ENCODE peak calls at places on chromosomes 13 and 19, in four cellular contexts. One of them, this sample, is unnamed.

GRCh38 chr19:6222884-6223283 is 56.9 kb downstream of the MLLT1 start:
- DNase-seq in activated B cell treated with CpG ODN at 0.5 μM for 24 hours: no peak
- DNase-seq in RWPE2: no peak
- DNase-seq in astrocyte: no peak
- DNase-seq in this sample: no peak

GRCh38 chr19:4980838-4981680 is 12.1 kb downstream of the KDM4B start:
- DNase-seq in activated B cell treated with CpG ODN at 0.5 μM for 24 hours: peak
- DNase-seq in RWPE2: no peak
- DNase-seq in astrocyte: no peak
- DNase-seq in this sample: no peak

GRCh38 chr19:35977446-35978222 is 17.4 kb upstream of the SDHAF1 start:
- DNase-seq in activated B cell treated with CpG ODN at 0.5 μM for 24 hours: no peak
- DNase-seq in RWPE2: no peak
- DNase-seq in astrocyte: no peak
- DNase-seq in this sample: no peak

GRCh38 chr19:34337747-34338146 is 27.2 kb upstream of the GPI start:
- DNase-seq in activated B cell treated with CpG ODN at 0.5 μM for 24 hours: no peak
- DNase-seq in RWPE2: no peak
- DNase-seq in astrocyte: no peak
- DNase-seq in this sample: no peak

GRCh38 chr13:114107686-114108081 is 24.7 kb downstream of the RASA3 start:
- DNase-seq in activated B cell treated with CpG ODN at 0.5 μM for 24 hours: no peak
- DNase-seq in RWPE2: no peak
- DNase-seq in astrocyte: peak
- DNase-seq in this sample: no peak

GRCh38 chr13:80249906-80250513 is 90.9 kb downstream of the SPRY2 start:
- DNase-seq in activated B cell treated with CpG ODN at 0.5 μM for 24 hours: no peak
- DNase-seq in RWPE2: no peak
- DNase-seq in astrocyte: no peak
- DNase-seq in this sample: no peak

GRCh38 chr19:50645107-50645506 is 4.1 kb upstream of the C19orf81 start:
- DNase-seq in activated B cell treated with CpG ODN at 0.5 μM for 24 hours: no peak
- DNase-seq in RWPE2: no peak
- DNase-seq in astrocyte: no peak
- DNase-seq in this sample: no peak

GRCh38 chr19:38203197-38203596 is 20.8 kb downstream of the DPF1 start:
- DNase-seq in activated B cell treated with CpG ODN at 0.5 μM for 24 hours: no peak
- DNase-seq in RWPE2: no peak
- DNase-seq in astrocyte: no peak
- DNase-seq in this sample: no peak

GRCh38 chr19:15453091-15453498 is 3.3 kb upstream of the WIZ start:
- DNase-seq in activated B cell treated with CpG ODN at 0.5 μM for 24 hours: no peak
- DNase-seq in RWPE2: no peak
- DNase-seq in astrocyte: no peak
- DNase-seq in this sample: no peak

GRCh38 chr13:43387880-43388279 is 364.5 kb downstream of the DNAJC15 start:
- DNase-seq in activated B cell treated with CpG ODN at 0.5 μM for 24 hours: no peak
- DNase-seq in RWPE2: no peak
- DNase-seq in astrocyte: no peak
- DNase-seq in this sample: no peak

GRCh38 chr19:2428027-2428690 is 773 bp upstream of the TIMM13 start:
- DNase-seq in activated B cell treated with CpG ODN at 0.5 μM for 24 hours: no peak
- DNase-seq in RWPE2: peak
- DNase-seq in astrocyte: no peak
- DNase-seq in this sample: no peak

GRCh38 chr13:21420706-21421105 is 38.4 kb downstream of the ZDHHC20 start:
- DNase-seq in activated B cell treated with CpG ODN at 0.5 μM for 24 hours: no peak
- DNase-seq in RWPE2: no peak
- DNase-seq in astrocyte: peak
- DNase-seq in this sample: no peak

GRCh38 chr13:38582133-38582532 is 104.7 kb upstream of the FREM2 start:
- DNase-seq in activated B cell treated with CpG ODN at 0.5 μM for 24 hours: no peak
- DNase-seq in RWPE2: no peak
- DNase-seq in astrocyte: peak
- DNase-seq in this sample: no peak

GRCh38 chr13:51020600-51020999 is 90.5 kb downstream of the C13orf42 start:
- DNase-seq in activated B cell treated with CpG ODN at 0.5 μM for 24 hours: no peak
- DNase-seq in RWPE2: no peak
- DNase-seq in astrocyte: no peak
- DNase-seq in this sample: no peak

GRCh38 chr13:37510441-37510840 is 88.1 kb downstream of the POSTN start:
- DNase-seq in activated B cell treated with CpG ODN at 0.5 μM for 24 hours: no peak
- DNase-seq in RWPE2: no peak
- DNase-seq in astrocyte: no peak
- DNase-seq in this sample: no peak

GRCh38 chr13:40983269-40983668 is 35.8 kb downstream of the ELF1 start:
- DNase-seq in activated B cell treated with CpG ODN at 0.5 μM for 24 hours: no peak
- DNase-seq in RWPE2: no peak
- DNase-seq in astrocyte: peak
- DNase-seq in this sample: no peak

GRCh38 chr13:101915333-101915732 is 462.9 kb downstream of the ITGBL1 start:
- DNase-seq in activated B cell treated with CpG ODN at 0.5 μM for 24 hours: no peak
- DNase-seq in RWPE2: no peak
- DNase-seq in astrocyte: no peak
- DNase-seq in this sample: no peak

GRCh38 chr13:23322353-23323336 is 110.9 kb downstream of the SACS start:
- DNase-seq in activated B cell treated with CpG ODN at 0.5 μM for 24 hours: no peak
- DNase-seq in RWPE2: no peak
- DNase-seq in astrocyte: no peak
- DNase-seq in this sample: no peak

GRCh38 chr13:46475586-46475991 is 77.4 kb upstream of the LRCH1 start:
- DNase-seq in activated B cell treated with CpG ODN at 0.5 μM for 24 hours: no peak
- DNase-seq in RWPE2: no peak
- DNase-seq in astrocyte: peak
- DNase-seq in this sample: no peak

GRCh38 chr13:40172878-40173277 is 493.6 kb downstream of the FOXO1 start:
- DNase-seq in activated B cell treated with CpG ODN at 0.5 μM for 24 hours: no peak
- DNase-seq in RWPE2: no peak
- DNase-seq in astrocyte: no peak
- DNase-seq in this sample: no peak

GRCh38 chr19:29871143-29871542 is 59.4 kb downstream of the CCNE1 start:
- DNase-seq in activated B cell treated with CpG ODN at 0.5 μM for 24 hours: no peak
- DNase-seq in RWPE2: peak
- DNase-seq in astrocyte: no peak
- DNase-seq in this sample: no peak

GRCh38 chr19:48635966-48636858 is 967 bp downstream of the DBP start:
- DNase-seq in activated B cell treated with CpG ODN at 0.5 μM for 24 hours: no peak
- DNase-seq in RWPE2: no peak
- DNase-seq in astrocyte: no peak
- DNase-seq in this sample: no peak

GRCh38 chr19:5949792-5950305 is 28.1 kb downstream of the RANBP3 start:
- DNase-seq in activated B cell treated with CpG ODN at 0.5 μM for 24 hours: no peak
- DNase-seq in RWPE2: no peak
- DNase-seq in astrocyte: no peak
- DNase-seq in this sample: no peak

GRCh38 chr13:75432045-75432444 is 49.9 kb downstream of the TBC1D4 start:
- DNase-seq in activated B cell treated with CpG ODN at 0.5 μM for 24 hours: no peak
- DNase-seq in RWPE2: no peak
- DNase-seq in astrocyte: no peak
- DNase-seq in this sample: no peak

GRCh38 chr19:57613941-57614743 is at the start of gene ZNF134:
- DNase-seq in activated B cell treated with CpG ODN at 0.5 μM for 24 hours: peak
- DNase-seq in RWPE2: peak
- DNase-seq in astrocyte: peak
- DNase-seq in this sample: peak
- TF ChIP-seq CTCF in activated B cell treated with CpG ODN at 0.5 μM for 24 hours: no peak
- TF ChIP-seq CTCF in RWPE2: no peak
- TF ChIP-seq CTCF in astrocyte: peak
- TF ChIP-seq CTCF in this sample: peak

GRCh38 chr13:27666951-27667350 is 45.3 kb downstream of the POLR1D start:
- DNase-seq in activated B cell treated with CpG ODN at 0.5 μM for 24 hours: no peak
- DNase-seq in RWPE2: no peak
- DNase-seq in astrocyte: no peak
- DNase-seq in this sample: no peak

GRCh38 chr13:27665761-27666160 is 44.1 kb downstream of the POLR1D start:
- DNase-seq in activated B cell treated with CpG ODN at 0.5 μM for 24 hours: no peak
- DNase-seq in RWPE2: no peak
- DNase-seq in astrocyte: no peak
- DNase-seq in this sample: no peak

GRCh38 chr13:27662738-27663470 is 41.2 kb downstream of the POLR1D start:
- DNase-seq in activated B cell treated with CpG ODN at 0.5 μM for 24 hours: no peak
- DNase-seq in RWPE2: no peak
- DNase-seq in astrocyte: no peak
- DNase-seq in this sample: no peak

GRCh38 chr13:27663947-27664346 is 42.3 kb downstream of the POLR1D start:
- DNase-seq in activated B cell treated with CpG ODN at 0.5 μM for 24 hours: no peak
- DNase-seq in RWPE2: no peak
- DNase-seq in astrocyte: no peak
- DNase-seq in this sample: no peak

GRCh38 chr13:27665333-27665732 is 43.6 kb downstream of the POLR1D start:
- DNase-seq in activated B cell treated with CpG ODN at 0.5 μM for 24 hours: no peak
- DNase-seq in RWPE2: no peak
- DNase-seq in astrocyte: no peak
- DNase-seq in this sample: no peak
- TF ChIP-seq CTCF in activated B cell treated with CpG ODN at 0.5 μM for 24 hours: no peak
- TF ChIP-seq CTCF in RWPE2: peak
- TF ChIP-seq CTCF in astrocyte: no peak
- TF ChIP-seq CTCF in this sample: peak

GRCh38 chr19:32748497-32748896 is 28.9 kb downstream of the TDRD12 start:
- DNase-seq in activated B cell treated with CpG ODN at 0.5 μM for 24 hours: no peak
- DNase-seq in RWPE2: no peak
- DNase-seq in astrocyte: no peak
- DNase-seq in this sample: peak
- TF ChIP-seq CTCF in activated B cell treated with CpG ODN at 0.5 μM for 24 hours: no peak
- TF ChIP-seq CTCF in RWPE2: no peak
- TF ChIP-seq CTCF in astrocyte: no peak
- TF ChIP-seq CTCF in this sample: no peak

GRCh38 chr13:102974574-102975195 is 91.5 kb downstream of the SLC10A2 start:
- DNase-seq in activated B cell treated with CpG ODN at 0.5 μM for 24 hours: no peak
- DNase-seq in RWPE2: no peak
- DNase-seq in astrocyte: no peak
- DNase-seq in this sample: no peak
- TF ChIP-seq CTCF in activated B cell treated with CpG ODN at 0.5 μM for 24 hours: no peak
- TF ChIP-seq CTCF in RWPE2: no peak
- TF ChIP-seq CTCF in astrocyte: no peak
- TF ChIP-seq CTCF in this sample: no peak

GRCh38 chr13:25715760-25716159 is 336.1 kb downstream of the SHISA2 start:
- DNase-seq in activated B cell treated with CpG ODN at 0.5 μM for 24 hours: no peak
- DNase-seq in RWPE2: no peak
- DNase-seq in astrocyte: no peak
- DNase-seq in this sample: no peak
- TF ChIP-seq CTCF in activated B cell treated with CpG ODN at 0.5 μM for 24 hours: no peak
- TF ChIP-seq CTCF in RWPE2: no peak
- TF ChIP-seq CTCF in astrocyte: no peak
- TF ChIP-seq CTCF in this sample: peak